ENCODE peak calls at places on chromosomes 6 and 20, in eight cellular contexts. D is upper lobe of left lung, I is heart left ventricle, J is Peyer's patch, V is esophagus squamous epithelium, C is breast epithelium, N is A549, S is GM12878. T is an unnamed sample.

GRCh38 chr6:131135244-131136020 is at the start of gene AKAP7:
- DNase-seq in D (peak; percentile 96), I (peak; percentile 91), J (peak; percentile 80), V (peak; percentile 8), C (peak; percentile 47), N (peak; percentile 74), S (no peak), T (peak; percentile 83)

GRCh38 chr6:25157842-25158241 is 121.3 kb upstream of the CARMIL1 start:
- DNase-seq in D (no peak), I (no peak), J (no peak), V (no peak), C (no peak), N (no peak), S (no peak), T (no peak)

GRCh38 chr6:105621564-105622175 is 218.8 kb upstream of the PREP start:
- DNase-seq in D (no peak), I (no peak), J (no peak), V (no peak), C (no peak), N (no peak), S (no peak), T (no peak)

GRCh38 chr6:8392569-8392968 is 42.8 kb downstream of the SLC35B3 start:
- DNase-seq in D (no peak), I (no peak), J (no peak), V (no peak), C (no peak), N (peak; percentile 30), S (no peak), T (no peak)

GRCh38 chr6:139531148-139531547 is 156.7 kb upstream of the CITED2 start:
- DNase-seq in D (no peak), I (no peak), J (peak; percentile 68), V (no peak), C (no peak), N (no peak), S (no peak), T (no peak)

GRCh38 chr6:35719830-35720733 is 16.8 kb upstream of the ARMC12 start:
- DNase-seq in D (no peak), I (peak; percentile 73), J (peak; percentile 76), V (no peak), C (no peak), N (no peak), S (peak; percentile 70), T (no peak)

GRCh38 chr6:29661071-29661470 is 4.2 kb downstream of the MOG start:
- DNase-seq in D (no peak), I (no peak), J (no peak), V (no peak), C (no peak), N (no peak), S (no peak), T (no peak)

GRCh38 chr20:23232679-23233308 is 117.8 kb upstream of the NXT1 start:
- DNase-seq in D (no peak), I (no peak), J (no peak), V (no peak), C (no peak), N (no peak), S (no peak), T (no peak)

GRCh38 chr20:12090920-12091319 is 173.2 kb downstream of the BTBD3 start:
- DNase-seq in D (no peak), I (no peak), J (no peak), V (no peak), C (no peak), N (no peak), S (no peak), T (no peak)

GRCh38 chr20:10788877-10789276 is 115.1 kb upstream of the JAG1 start:
- DNase-seq in D (no peak), I (no peak), J (no peak), V (no peak), C (no peak), N (no peak), S (no peak), T (no peak)

GRCh38 chr6:169589293-169589692 is 112.5 kb downstream of the WDR27 start:
- DNase-seq in D (no peak), I (no peak), J (peak; percentile 82), V (no peak), C (peak; percentile 59), N (no peak), S (no peak), T (no peak)

GRCh38 chr6:107956586-107957164 is 1.3 kb downstream of the SEC63 start:
- DNase-seq in D (no peak), I (no peak), J (no peak), V (no peak), C (no peak), N (no peak), S (no peak), T (no peak)

GRCh38 chr6:147046131-147046530 is 158.1 kb upstream of the STXBP5 start:
- DNase-seq in D (no peak), I (no peak), J (no peak), V (no peak), C (no peak), N (no peak), S (no peak), T (no peak)

GRCh38 chr20:63435552-63435951 is 36.9 kb downstream of the KCNQ2 start:
- DNase-seq in D (no peak), I (no peak), J (no peak), V (no peak), C (no peak), N (no peak), S (no peak), T (no peak)

GRCh38 chr20:20664795-20665194 is 47.6 kb downstream of the RALGAPA2 start:
- DNase-seq in D (no peak), I (no peak), J (no peak), V (no peak), C (no peak), N (peak; percentile 66), S (no peak), T (no peak)

GRCh38 chr6:164554700-164555479 is 754.5 kb downstream of the C6orf118 start:
- DNase-seq in D (no peak), I (no peak), J (no peak), V (no peak), C (no peak), N (no peak), S (no peak), T (no peak)

GRCh38 chr6:12182676-12183075 is 107.5 kb upstream of the EDN1 start:
- DNase-seq in D (no peak), I (no peak), J (no peak), V (no peak), C (no peak), N (no peak), S (no peak), T (no peak)

GRCh38 chr6:121811106-121811505 is 375.7 kb downstream of the GJA1 start:
- DNase-seq in D (no peak), I (no peak), J (no peak), V (no peak), C (no peak), N (no peak), S (no peak), T (no peak)

GRCh38 chr20:7772376-7772775 is 167.9 kb downstream of the HAO1 start:
- DNase-seq in D (no peak), I (no peak), J (no peak), V (no peak), C (no peak), N (peak; percentile 6), S (no peak), T (no peak)

GRCh38 chr20:25057234-25058050 is 497 bp downstream of the ACSS1 start:
- DNase-seq in D (peak; percentile 94), I (peak; percentile 90), J (peak; percentile 90), V (no peak), C (no peak), N (peak; percentile 64), S (no peak), T (peak; percentile 85)
- TF ChIP-seq POLR2A in D (peak; percentile 60), I (no peak), J (peak; percentile 64), V (no peak), C (peak; percentile 16), N (no peak), S (peak; percentile 74), T (peak; percentile 39)

DNA sequence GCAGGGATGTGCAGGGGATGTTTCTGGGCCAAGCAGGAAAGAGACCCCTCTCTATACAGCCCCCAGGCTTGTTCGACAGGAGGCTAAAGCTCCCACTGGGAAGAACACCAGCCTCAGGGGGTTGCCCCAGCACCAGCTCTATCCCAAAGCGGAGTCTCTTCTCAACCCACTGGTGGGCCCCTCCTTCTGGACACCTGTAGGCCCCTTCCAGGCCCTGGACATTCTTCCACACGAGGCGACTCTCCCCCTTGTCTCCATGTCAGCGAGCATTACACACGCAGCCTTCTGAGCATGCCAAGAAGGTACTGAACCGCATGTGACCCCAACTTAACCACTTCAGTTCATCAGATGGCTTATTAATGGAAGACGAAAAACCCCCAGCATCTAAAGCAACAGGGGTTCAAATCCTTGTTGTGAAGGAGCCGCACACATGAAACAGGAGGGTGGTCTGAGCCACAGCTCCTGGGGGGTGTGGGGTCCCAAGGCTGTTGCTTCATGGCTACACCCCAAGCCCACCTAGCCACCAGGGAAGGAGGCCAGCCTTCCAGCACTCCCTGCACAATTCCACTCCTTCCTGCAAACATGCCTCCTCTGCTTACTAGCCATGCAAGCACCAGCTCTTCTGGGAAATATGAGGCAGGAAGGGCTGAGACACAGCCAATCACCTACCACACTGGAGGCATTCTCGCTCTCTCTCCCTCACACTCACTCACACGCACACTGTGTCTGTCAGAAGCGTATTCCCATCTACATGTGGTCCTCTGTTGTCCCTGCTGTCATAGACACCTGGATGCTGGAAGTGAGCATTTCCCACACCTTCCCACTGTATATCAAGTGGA is 104.6 kb downstream of the NOL4L start:
- DNase-seq in D (no peak), I (no peak), J (no peak), V (no peak), C (no peak), N (no peak), S (no peak), T (peak; percentile 11)
- H3K4me1 ChIP-seq in D (peaks cover 85% of the 10 kb centered on the region), I (peaks cover 71% of the 10 kb centered on the region), J (peaks cover 19% of the 10 kb centered on the region), V (peaks cover 88% of the 10 kb centered on the region), C (peaks cover 5% of the 10 kb centered on the region), N (peaks cover 37% of the 10 kb centered on the region), S (peaks cover 9% of the 10 kb centered on the region), T (peaks cover 43% of the 10 kb centered on the region)

DNA sequence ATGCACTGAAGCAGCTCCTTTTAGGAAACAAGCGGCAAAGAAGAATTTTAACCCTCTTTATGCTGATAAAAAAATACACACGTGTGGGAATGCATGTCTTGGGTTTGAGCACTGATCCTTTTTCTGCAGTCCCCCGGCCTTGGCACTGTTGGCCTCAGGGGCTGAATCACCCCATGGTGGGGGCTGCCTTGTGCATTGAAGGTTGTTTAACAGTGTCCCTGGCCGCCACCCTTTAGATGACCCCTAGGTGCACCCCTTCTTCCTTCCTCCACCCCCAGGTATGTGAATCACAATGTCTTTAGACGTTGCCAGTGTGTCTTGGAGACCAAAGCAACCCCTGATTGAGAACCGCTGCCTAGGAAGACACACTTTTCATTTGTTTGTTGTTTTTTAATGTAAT is 190.7 kb downstream of the CDH4 start:
- DNase-seq in D (no peak), I (no peak), J (no peak), V (no peak), C (no peak), N (no peak), S (no peak), T (no peak)
- TF ChIP-seq CTCF in D (no peak), I (no peak), J (no peak), V (no peak), C (no peak), N (no peak), S (no peak), T (no peak)

DNA sequence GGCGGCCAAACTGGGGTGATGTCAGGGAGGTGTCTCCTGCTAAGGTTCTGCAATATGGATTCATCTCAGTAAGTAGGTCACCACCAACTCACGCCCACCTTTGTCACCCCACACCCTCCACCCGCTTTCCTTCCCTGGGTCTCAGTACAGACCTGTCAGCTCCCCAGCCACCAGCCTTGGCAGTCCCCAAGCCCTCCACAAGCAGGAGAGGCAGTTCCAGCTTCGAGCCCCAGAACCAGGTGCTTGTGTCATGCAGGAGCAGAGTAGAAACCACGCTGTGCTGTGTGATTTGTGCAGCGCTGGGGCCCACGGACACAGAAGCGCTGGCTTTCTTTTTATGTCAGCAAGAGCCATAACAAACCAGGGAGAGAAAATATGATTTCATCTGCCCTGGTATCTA is 89.0 kb upstream of the CDH4 start:
- DNase-seq in D (no peak), I (no peak), J (no peak), V (no peak), C (no peak), N (no peak), S (no peak), T (no peak)
- TF ChIP-seq POLR2A in D (no peak), I (no peak), J (no peak), V (no peak), C (no peak), N (no peak), S (no peak), T (no peak)

T was measured in right lobe of liver.